ENCODE peak calls at places on chromosomes 3 and 15, in six cellular contexts. S is midbrain; C is CD8-positive, alpha-beta memory T cell; I is adrenal gland; K is AG08395; U is activated T-helper 1 cell treated with anti-CD3 and anti-CD28 coated beads, Interleukin-2, amount 50 U/mL, for 16 hours. H is an unnamed sample.
A peak's percentile ranks its signal among the peaks of the same experiment; 100 is the strongest.

GRCh38 chr15:90872481-90873184 is 4.2 kb downstream of the FURIN start:
- DNase-seq in S (no peak), C (peak; percentile 30), I (peak; percentile 49), K (peak; percentile 74), U (peak; percentile 26), H (no peak)

GRCh38 chr3:188721990-188722389 is 449.8 kb upstream of the TPRG1 start:
- DNase-seq in S (no peak), C (no peak), I (no peak), K (no peak), U (no peak), H (no peak)

GRCh38 chr3:115381573-115381912 is 234.5 kb upstream of the ZBTB20 start:
- DNase-seq in S (no peak), C (no peak), I (no peak), K (no peak), U (no peak), H (peak; percentile 94)

GRCh38 chr3:2511356-2511755 is 412.7 kb downstream of the CNTN4 start:
- DNase-seq in S (peak; percentile 29), C (no peak), I (no peak), K (no peak), U (no peak), H (peak; percentile 72)

GRCh38 chr3:186259612-186260383 is 102.2 kb downstream of the DGKG start:
- DNase-seq in S (peak; percentile 54), C (peak; percentile 54), I (peak; percentile 79), K (peak; percentile 52), U (peak; percentile 40), H (peak; percentile 81)

GRCh38 chr15:57445872-57446271 is 69.6 kb downstream of the CGNL1 start:
- DNase-seq in S (no peak), C (no peak), I (no peak), K (no peak), U (no peak), H (no peak)

GRCh38 chr3:165254812-165255211 is 58.6 kb upstream of the SLITRK3 start:
- DNase-seq in S (peak; percentile 18), C (no peak), I (no peak), K (no peak), U (no peak), H (peak; percentile 74)

GRCh38 chr15:51619331-51620033 is 3.1 kb downstream of the DMXL2 start:
- DNase-seq in S (no peak), C (no peak), I (no peak), K (no peak), U (no peak), H (no peak)

GRCh38 chr15:55915221-55915620 is 78.2 kb downstream of the NEDD4 start:
- DNase-seq in S (no peak), C (no peak), I (no peak), K (no peak), U (no peak), H (no peak)

GRCh38 chr3:13040381-13041074 is 32.7 kb downstream of the IQSEC1 start:
- DNase-seq in S (no peak), C (peak; percentile 31), I (no peak), K (no peak), U (no peak), H (no peak)

GRCh38 chr3:52108302-52109232 is 45.7 kb downstream of the POC1A start:
- DNase-seq in S (peak; percentile 58), C (no peak), I (no peak), K (peak; percentile 71), U (no peak), H (no peak)

GRCh38 chr3:185733980-185734724 is 90.7 kb downstream of the IGF2BP2 start:
- DNase-seq in S (peak; percentile 0), C (no peak), I (peak; percentile 78), K (peak; percentile 68), U (no peak), H (peak; percentile 75)

GRCh38 chr3:180287703-180288102 is 251.0 kb upstream of the PEX5L start:
- DNase-seq in S (no peak), C (no peak), I (no peak), K (no peak), U (no peak), H (no peak)

GRCh38 chr3:197083486-197083885 is 53.9 kb upstream of the MELTF start:
- DNase-seq in S (no peak), C (no peak), I (peak; percentile 17), K (peak; percentile 71), U (no peak), H (no peak)

GRCh38 chr3:132723024-132723462 is 834 bp upstream of the NPHP3 start:
- DNase-seq in S (no peak), C (no peak), I (no peak), K (no peak), U (no peak), H (no peak)